ENCODE peak calls at places on chromosomes 1 and 21, in six cellular contexts. L is NCI-H1092, X is T-helper 1 cell, P is neural crest cell, R is HFFc6, Y is DMS53. H is an unnamed sample.

GRCh38 chr1:11654571-11655262 is at the start of gene FBXO44:
- DNase-seq in L (no peak), X (peak), P (no peak), R (no peak), Y (peak), H (peak)

GRCh38 chr1:217747156-217747769 is 116.1 kb downstream of the SPATA17 start:
- DNase-seq in L (no peak), X (no peak), P (no peak), R (peak), Y (peak), H (no peak)

GRCh38 chr1:125065821-125066180 is 3881.0 kb downstream of the SRGAP2C start:
- DNase-seq in L (no peak), X (no peak), P (no peak), R (no peak), Y (no peak), H (peak)

GRCh38 chr1:235996048-235996785 is 68.7 kb downstream of the NID1 start:
- DNase-seq in L (peak), X (no peak), P (no peak), R (no peak), Y (peak), H (no peak)

GRCh38 chr1:248837794-248838356 is at the start of gene ZNF672:
- DNase-seq in L (peak), X (peak), P (peak), R (peak), Y (peak), H (peak)

GRCh38 chr1:192516776-192517297 is 58.7 kb upstream of the RGS1 start:
- DNase-seq in L (no peak), X (peak), P (no peak), R (no peak), Y (peak), H (no peak)

GRCh38 chr1:231487019-231487418 is 41.5 kb upstream of the TSNAX start:
- DNase-seq in L (no peak), X (no peak), P (no peak), R (no peak), Y (peak), H (no peak)

GRCh38 chr1:55484173-55484572 is 269.0 kb upstream of the USP24 start:
- DNase-seq in L (no peak), X (no peak), P (no peak), R (peak), Y (no peak), H (no peak)

GRCh38 chr1:7771673-7772299 is 690 bp downstream of the VAMP3 start:
- DNase-seq in L (no peak), X (no peak), P (no peak), R (no peak), Y (peak), H (no peak)

GRCh38 chr1:98766241-98766640 is 104.7 kb downstream of the SNX7 start:
- DNase-seq in L (no peak), X (no peak), P (no peak), R (no peak), Y (no peak), H (no peak)

GRCh38 chr1:210123924-210124589 is 108.5 kb upstream of the SERTAD4 start:
- DNase-seq in L (peak), X (no peak), P (no peak), R (peak), Y (peak), H (no peak)

GRCh38 chr1:46719689-46720088 is 775 bp upstream of the EFCAB14 start:
- DNase-seq in L (no peak), X (no peak), P (no peak), R (no peak), Y (peak), H (no peak)

GRCh38 chr1:73556270-73556669 is 641.7 kb downstream of the LRRIQ3 start:
- DNase-seq in L (no peak), X (no peak), P (no peak), R (no peak), Y (peak), H (no peak)

GRCh38 chr1:198943484-198943883 is 304.6 kb downstream of the PTPRC start:
- DNase-seq in L (no peak), X (no peak), P (no peak), R (no peak), Y (no peak), H (no peak)

GRCh38 chr1:53449693-53450092 is 9.5 kb upstream of the DMRTB1 start:
- DNase-seq in L (no peak), X (no peak), P (no peak), R (no peak), Y (no peak), H (no peak)

GRCh38 chr21:45455321-45456013 is 50.5 kb downstream of the COL18A1 start:
- DNase-seq in L (no peak), X (no peak), P (no peak), R (no peak), Y (peak), H (no peak)

GRCh38 chr1:3590145-3590768 is 21.1 kb downstream of the MEGF6 start:
- DNase-seq in L (no peak), X (no peak), P (peak), R (no peak), Y (peak), H (no peak)